ENCODE peak calls at places on chromosomes 13 and 19, in nine cellular contexts. Z is heart left ventricle, T is astrocyte of the cerebellum, X is WTC11, Y is mesothelial cell of epicardium, E is progenitor cell of endocrine pancreas, O is IMR-90, A is transverse colon, V is heart right ventricle. Q is an unnamed sample.

GRCh38 chr19:3665681-3666544 is 34.4 kb downstream of the PIP5K1C start:
- DNase-seq in E (peak), A (peak), O (no peak), X (peak), V (peak), Z (peak), Y (peak), T (no peak), Q (no peak)

GRCh38 chr13:40371531-40372125 is 294.8 kb downstream of the FOXO1 start:
- DNase-seq in X (no peak), Y (no peak), Z (no peak), T (no peak), V (no peak), E (no peak), O (no peak), A (no peak), Q (no peak)

GRCh38 chr19:5152013-5152763 is 183.3 kb downstream of the KDM4B start:
- DNase-seq in O (no peak), Z (no peak), T (no peak), Y (no peak), E (no peak), V (no peak), X (no peak), A (no peak), Q (no peak)

GRCh38 chr13:35596299-35596698 is 119.8 kb upstream of the MAB21L1 start:
- DNase-seq in X (no peak), Y (no peak), E (no peak), T (no peak), V (no peak), O (no peak), A (no peak), Z (no peak), Q (no peak)

GRCh38 chr13:51772781-51773180 is 31.2 kb downstream of the DHRS12 start:
- DNase-seq in A (no peak), O (no peak), V (no peak), Z (no peak), E (no peak), X (no peak), T (no peak), Y (no peak), Q (no peak)

GRCh38 chr13:45807520-45808099 is 43.9 kb downstream of the SIAH3 start:
- DNase-seq in T (peak), Z (no peak), A (no peak), E (no peak), Y (no peak), O (peak), X (peak), V (no peak), Q (no peak)

GRCh38 chr19:3826163-3826562 is 40.0 kb upstream of the MATK start:
- DNase-seq in X (no peak), E (no peak), Y (no peak), V (no peak), Z (no peak), O (no peak), T (no peak), A (no peak), Q (no peak)

GRCh38 chr13:23673354-23673753 is 103.1 kb downstream of the TNFRSF19 start:
- DNase-seq in E (no peak), A (no peak), Z (no peak), X (no peak), T (peak), V (no peak), Y (no peak), O (peak), Q (no peak)

GRCh38 chr13:66577358-66577757 is 652.8 kb downstream of the PCDH9 start:
- DNase-seq in T (no peak), Z (no peak), O (no peak), A (no peak), V (no peak), Y (no peak), X (no peak), E (no peak), Q (no peak)

GRCh38 chr19:6423499-6424189 is 967 bp downstream of the KHSRP start:
- DNase-seq in A (peak), Z (no peak), O (peak), T (no peak), Y (no peak), E (no peak), X (peak), V (no peak), Q (no peak)

GRCh38 chr19:3108775-3109174 is 14.6 kb downstream of the GNA11 start:
- DNase-seq in V (peak), E (peak), Z (no peak), O (peak), T (peak), Y (no peak), X (peak), A (peak), Q (no peak)

GRCh38 chr19:42683917-42684513 is 56.3 kb downstream of the PSG3 start:
- DNase-seq in V (no peak), A (no peak), T (no peak), X (peak), Z (no peak), O (peak), E (no peak), Y (no peak), Q (no peak)

GRCh38 chr13:46339035-46339666 is 47.9 kb downstream of the RUBCNL start:
- DNase-seq in Y (no peak), X (no peak), A (peak), E (no peak), V (no peak), T (peak), O (peak), Z (peak), Q (no peak)

GRCh38 chr13:41588899-41589298 is 131.5 kb downstream of the RGCC start:
- DNase-seq in T (peak), Z (no peak), Y (no peak), X (no peak), A (no peak), V (no peak), E (no peak), O (peak), Q (no peak)

GRCh38 chr19:4764290-4764660 is 27.3 kb upstream of the FEM1A start:
- DNase-seq in O (no peak), X (no peak), Z (no peak), Y (no peak), E (no peak), V (no peak), A (no peak), T (no peak), Q (no peak)

GRCh38 chr19:7224205-7224833 is 69.9 kb downstream of the INSR start:
- DNase-seq in Y (no peak), Z (peak), O (peak), T (peak), V (no peak), X (no peak), E (no peak), A (peak), Q (no peak)

GRCh38 chr19:7778081-7778480 is 15.0 kb downstream of the CLEC4M start:
- DNase-seq in T (no peak), A (no peak), Z (peak), Y (no peak), X (no peak), O (no peak), E (no peak), V (no peak), Q (no peak)

GRCh38 chr19:40689339-40690049 is 957 bp downstream of the NUMBL start:
- DNase-seq in A (no peak), E (no peak), T (no peak), V (peak), X (peak), Z (peak), O (no peak), Y (no peak), Q (no peak)

GRCh38 chr19:38543807-38544568 is 73.8 kb downstream of the MAP4K1 start:
- DNase-seq in E (no peak), V (peak), O (peak), Z (peak), Y (no peak), X (peak), A (peak), T (peak), Q (no peak)

GRCh38 chr19:1213391-1214286 is 8.1 kb downstream of the STK11 start:
- DNase-seq in T (no peak), V (peak), O (peak), Z (peak), E (no peak), Y (no peak), A (peak), X (no peak), Q (peak)

GRCh38 chr13:85148009-85148408 is 651.2 kb downstream of the SLITRK6 start:
- DNase-seq in X (no peak), E (no peak), A (no peak), O (no peak), V (no peak), Z (no peak), T (peak), Y (no peak), Q (no peak)

GRCh38 chr19:33290956-33291622 is 11.2 kb downstream of the CEBPA start:
- DNase-seq in V (no peak), X (no peak), A (peak), E (no peak), O (no peak), T (no peak), Y (no peak), Z (no peak), Q (no peak)

GRCh38 chr13:48542581-48543341 is 9.9 kb upstream of the RCBTB2 start:
- DNase-seq in X (peak), Y (no peak), T (no peak), V (peak), A (peak), Z (peak), O (peak), E (no peak), Q (no peak)

GRCh38 chr19:51660975-51661600 is 14.5 kb upstream of the SIGLEC14 start:
- DNase-seq in E (peak), X (peak), T (peak), Y (peak), O (peak), A (peak), V (peak), Z (peak), Q (peak)

GRCh38 chr13:80889829-80890228 is 548.9 kb upstream of the SPRY2 start:
- DNase-seq in Y (no peak), E (no peak), V (no peak), X (no peak), O (no peak), T (no peak), A (no peak), Z (no peak), Q (no peak)

GRCh38 chr13:109010912-109011311 is 381.5 kb downstream of the MYO16 start:
- DNase-seq in Y (no peak), V (no peak), T (no peak), E (no peak), O (no peak), Z (no peak), X (no peak), A (no peak), Q (no peak)

GRCh38 chr19:13051581-13052165 is 51.0 kb downstream of the LYL1 start:
- DNase-seq in E (peak), T (no peak), V (peak), A (peak), Z (peak), O (peak), X (peak), Y (peak), Q (peak)

GRCh38 chr13:67123165-67123564 is 107.0 kb downstream of the PCDH9 start:
- DNase-seq in X (no peak), T (no peak), V (no peak), Y (no peak), E (no peak), Z (no peak), A (no peak), O (no peak), Q (no peak)

GRCh38 chr19:47756627-47756929 is 11.2 kb downstream of the NOP53 start:
- DNase-seq in T (no peak), O (no peak), A (no peak), V (no peak), X (no peak), Y (no peak), Z (no peak), E (no peak), Q (no peak)

GRCh38 chr13:79307866-79308298 is 98.2 kb downstream of the RBM26 start:
- DNase-seq in Y (no peak), E (no peak), Z (no peak), A (no peak), T (no peak), X (no peak), V (no peak), O (peak), Q (no peak)

GRCh38 chr19:38073806-38074685 is 150.0 kb downstream of the DPF1 start:
- DNase-seq in Y (no peak), A (peak), X (peak), Z (no peak), O (peak), V (no peak), E (no peak), T (no peak), Q (no peak)

GRCh38 chr13:19782049-19782726 is 557 bp downstream of the PSPC1 start:
- DNase-seq in Y (peak), Z (peak), E (peak), O (peak), V (peak), T (no peak), X (peak), A (peak), Q (peak)

GRCh38 chr19:8034178-8034525 is 18.4 kb upstream of the CCL25 start:
- DNase-seq in T (no peak), Y (no peak), E (no peak), O (no peak), X (no peak), V (no peak), A (no peak), Z (no peak), Q (no peak)

GRCh38 chr13:97307882-97308624 is 85.9 kb downstream of the MBNL2 start:
- DNase-seq in Y (no peak), A (no peak), X (no peak), E (no peak), V (peak), O (peak), T (peak), Z (peak), Q (no peak)

GRCh38 chr19:37876047-37876446 is 30.3 kb downstream of the WDR87 start:
- DNase-seq in A (no peak), V (no peak), X (no peak), Z (no peak), O (no peak), E (no peak), Y (no peak), T (no peak), Q (no peak)

GRCh38 chr19:46404039-46404883 is 9.1 kb downstream of the CCDC8 start:
- DNase-seq in Y (no peak), X (peak), O (peak), Z (peak), T (no peak), V (peak), A (peak), E (peak), Q (no peak)

GRCh38 chr19:1503089-1503924 is 9.5 kb downstream of the ADAMTSL5 start:
- DNase-seq in T (no peak), X (peak), Y (no peak), Z (no peak), E (no peak), A (peak), V (peak), O (peak), Q (peak)

GRCh38 chr13:106336663-106337062 is 198.8 kb downstream of the EFNB2 start:
- DNase-seq in X (no peak), O (no peak), Y (no peak), V (no peak), A (no peak), Z (no peak), E (no peak), T (no peak), Q (no peak)

GRCh38 chr13:106326751-106327150 is 208.7 kb downstream of the EFNB2 start:
- DNase-seq in E (no peak), X (no peak), A (no peak), Z (no peak), V (no peak), O (no peak), T (no peak), Y (no peak), Q (no peak)

GRCh38 chr13:106337096-106337495 is 198.4 kb downstream of the EFNB2 start:
- DNase-seq in E (no peak), T (no peak), O (peak), Y (no peak), V (no peak), Z (no peak), A (no peak), X (no peak), Q (no peak)

GRCh38 chr13:106329941-106330340 is 205.5 kb downstream of the EFNB2 start:
- DNase-seq in E (no peak), X (no peak), A (peak), V (no peak), Y (no peak), T (no peak), O (no peak), Z (no peak), Q (no peak)

GRCh38 chr13:106331116-106331515 is 204.3 kb downstream of the EFNB2 start:
- DNase-seq in E (no peak), O (no peak), X (no peak), Y (no peak), Z (no peak), T (no peak), A (no peak), V (no peak), Q (no peak)
- TF ChIP-seq CTCF in E (no peak), O (no peak), X (no peak), Y (no peak), Z (no peak), T (no peak), A (no peak), V (no peak), Q (no peak)

DNA sequence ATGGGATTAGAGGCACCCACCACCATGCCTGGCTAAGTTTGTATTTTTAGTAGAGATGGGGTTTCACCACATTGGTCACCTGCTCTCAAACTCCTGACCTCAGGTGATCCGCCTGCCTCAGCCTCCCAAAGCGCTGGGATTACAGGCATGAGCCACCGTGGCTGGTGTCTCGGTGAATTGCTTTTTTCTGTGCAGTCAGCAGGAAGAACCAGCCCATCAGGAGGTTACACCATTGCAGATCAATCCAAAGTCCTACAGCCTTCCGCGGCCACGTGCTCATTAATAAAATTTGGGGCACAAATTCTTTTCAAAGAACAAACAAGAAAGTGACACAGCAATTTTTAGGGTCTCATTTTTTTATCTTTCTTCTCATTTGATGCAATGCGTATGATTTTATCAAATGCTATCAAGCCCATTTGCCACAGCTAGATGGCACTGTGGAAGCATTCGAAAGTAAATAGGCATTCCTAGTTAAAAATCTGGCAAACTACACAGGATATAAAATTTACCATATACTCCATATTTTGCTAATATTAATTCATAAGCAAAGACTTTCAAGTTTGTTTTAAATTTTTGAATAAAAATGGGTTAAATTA is 54.4 kb upstream of the ZNF835 start:
- DNase-seq in Z (no peak), Y (no peak), X (no peak), A (no peak), O (no peak), T (no peak), E (no peak), V (no peak), Q (no peak)
- TF ChIP-seq CTCF in Z (peak), Y (no peak), X (no peak), A (no peak), O (peak), T (peak), E (no peak), V (peak), Q (peak)

GRCh38 chr13:37923236-37923635 is 53.7 kb upstream of the TRPC4 start:
- DNase-seq in V (no peak), Z (no peak), T (no peak), Y (no peak), A (no peak), E (no peak), O (no peak), X (no peak), Q (no peak)

GRCh38 chr13:37914781-37915391 is 45.3 kb upstream of the TRPC4 start:
- DNase-seq in O (peak), T (no peak), V (no peak), Y (no peak), E (no peak), A (no peak), Z (no peak), X (no peak), Q (no peak)

GRCh38 chr13:37919329-37919880 is 49.8 kb upstream of the TRPC4 start:
- DNase-seq in V (no peak), Z (no peak), X (no peak), O (no peak), T (no peak), Y (no peak), A (no peak), E (no peak), Q (no peak)

DNA sequence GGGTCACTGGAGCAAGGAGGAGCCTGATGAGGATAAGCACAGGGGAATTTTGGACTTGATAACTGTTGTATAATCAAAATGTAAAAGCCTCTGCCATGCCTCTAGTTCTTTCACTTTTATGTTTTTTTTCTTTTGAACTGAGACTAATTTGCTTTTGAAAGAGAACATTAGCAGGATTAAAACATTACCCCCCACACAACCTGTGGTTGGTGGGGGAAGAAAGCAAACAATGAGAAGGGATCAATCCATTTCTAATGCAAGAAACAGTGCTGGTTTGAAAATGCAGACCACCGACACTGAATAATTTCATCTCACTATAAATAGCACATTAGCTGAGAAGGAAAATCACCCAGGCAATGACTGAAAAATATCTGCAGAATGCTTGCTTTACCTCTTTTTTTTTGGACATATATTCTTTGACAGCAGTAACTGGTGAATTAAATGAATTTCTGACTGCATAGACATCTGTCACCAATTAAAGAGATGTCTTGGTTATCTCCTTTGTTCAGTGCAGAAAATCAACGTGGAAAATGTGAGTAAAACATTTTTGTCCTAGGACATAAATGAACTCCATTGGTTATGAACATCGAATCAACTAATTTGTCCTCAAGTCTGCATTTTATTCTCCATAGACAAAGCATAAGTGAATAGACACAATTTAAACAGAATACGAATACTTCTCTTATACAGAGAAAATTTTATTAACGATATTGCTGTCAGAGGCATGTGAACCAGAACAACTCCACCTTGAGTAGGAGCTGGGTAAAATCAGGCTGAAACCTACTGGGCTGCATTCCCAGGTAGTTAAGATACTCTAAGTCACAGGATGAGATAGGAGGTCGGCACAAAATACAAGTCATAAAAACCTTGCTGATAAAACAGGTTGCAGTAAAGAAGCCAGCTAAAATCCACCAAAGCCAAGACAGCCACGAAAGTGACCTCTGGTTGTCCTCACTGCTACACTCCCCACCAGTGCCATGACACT is 48.8 kb upstream of the TRPC4 start:
- DNase-seq in Y (no peak), A (no peak), X (no peak), E (no peak), V (no peak), T (peak), O (no peak), Z (no peak), Q (no peak)
- TF ChIP-seq CTCF in Y (no peak), A (no peak), X (no peak), E (peak), V (no peak), T (no peak), O (no peak), Z (no peak), Q (no peak)

GRCh38 chr13:93004919-93005318 is 221.7 kb upstream of the GPC6 start:
- DNase-seq in X (peak), O (peak), Z (no peak), T (no peak), Y (no peak), V (no peak), A (no peak), E (no peak), Q (no peak)
- TF ChIP-seq CTCF in X (peak), O (no peak), Z (no peak), T (no peak), Y (no peak), V (no peak), A (no peak), E (no peak), Q (peak)

DNA sequence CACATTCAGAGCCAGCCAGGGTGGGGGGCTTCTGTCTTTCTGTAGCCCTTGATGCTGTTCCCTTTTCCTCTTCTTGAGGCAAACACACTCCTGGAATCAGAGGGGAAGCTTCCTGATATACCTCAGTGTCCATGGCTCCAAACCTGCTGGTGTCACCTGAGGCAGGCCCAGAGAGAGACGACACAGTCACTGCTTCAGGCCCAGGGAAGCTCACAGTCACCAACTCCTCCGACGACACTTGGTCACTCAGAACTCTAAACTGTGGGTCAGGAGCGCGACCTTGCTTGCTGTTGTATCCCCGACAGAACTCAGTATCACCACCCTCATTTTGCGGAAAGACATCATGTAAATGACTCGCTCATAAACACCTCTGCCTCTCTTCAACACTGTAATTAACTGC is 1.1 kb downstream of the ATP13A1 start:
- DNase-seq in Z (no peak), A (no peak), X (no peak), T (no peak), E (no peak), Y (no peak), V (no peak), O (no peak), Q (no peak)
- TF ChIP-seq CTCF in Z (no peak), A (no peak), X (no peak), T (no peak), E (no peak), Y (no peak), V (no peak), O (no peak), Q (no peak)

Q was measured in type B pancreatic cell.